ENCODE peak calls at places on chromosomes 2 and 18, in four cellular contexts. One of them, this sample, is unnamed.
A peak's percentile ranks its signal among the peaks of the same experiment; 100 is the strongest.

GRCh38 chr2:9149726-9150567 is 56.7 kb upstream of the ASAP2 start:
- DNase-seq in heart left ventricle: no peak
- DNase-seq in pancreas: no peak
- DNase-seq in AG04450: no peak
- DNase-seq in this sample: no peak

GRCh38 chr2:201980389-201980821 is 53.2 kb upstream of the FZD7 start:
- DNase-seq in heart left ventricle: no peak
- DNase-seq in AG04450: no peak
- DNase-seq in pancreas: no peak
- DNase-seq in this sample: no peak

GRCh38 chr2:128422571-128422970 is 103.9 kb upstream of the HS6ST1 start:
- DNase-seq in AG04450: peak; percentile 51
- DNase-seq in pancreas: peak; percentile 3
- DNase-seq in heart left ventricle: no peak
- DNase-seq in this sample: no peak

GRCh38 chr2:233982421-233983121 is 65.4 kb downstream of the TRPM8 start:
- DNase-seq in AG04450: peak; percentile 84
- DNase-seq in pancreas: no peak
- DNase-seq in heart left ventricle: no peak
- DNase-seq in this sample: no peak

GRCh38 chr2:72023678-72024390 is 123.8 kb downstream of the CYP26B1 start:
- DNase-seq in heart left ventricle: no peak
- DNase-seq in pancreas: no peak
- DNase-seq in AG04450: no peak
- DNase-seq in this sample: no peak

GRCh38 chr18:3037423-3037915 is 24.5 kb upstream of the LPIN2 start:
- DNase-seq in pancreas: peak; percentile 54
- DNase-seq in AG04450: peak; percentile 55
- DNase-seq in heart left ventricle: no peak
- DNase-seq in this sample: no peak

GRCh38 chr18:47558110-47558750 is 306.8 kb upstream of the SKOR2 start:
- DNase-seq in heart left ventricle: no peak
- DNase-seq in AG04450: no peak
- DNase-seq in pancreas: no peak
- DNase-seq in this sample: no peak

GRCh38 chr18:42784612-42785011 is 330.9 kb downstream of the RIT2 start:
- DNase-seq in pancreas: no peak
- DNase-seq in AG04450: no peak
- DNase-seq in heart left ventricle: no peak
- DNase-seq in this sample: no peak

GRCh38 chr2:25339791-25340339 is 1.9 kb downstream of the DNMT3A start:
- DNase-seq in pancreas: peak; percentile 69
- DNase-seq in AG04450: no peak
- DNase-seq in heart left ventricle: peak; percentile 58
- DNase-seq in this sample: peak; percentile 77

GRCh38 chr2:82795446-82795845 is 1663.6 kb downstream of the SUCLG1 start:
- DNase-seq in AG04450: no peak
- DNase-seq in pancreas: no peak
- DNase-seq in heart left ventricle: no peak
- DNase-seq in this sample: peak; percentile 69

GRCh38 chr2:236306825-236307540 is 42.8 kb upstream of the ASB18 start:
- DNase-seq in AG04450: no peak
- DNase-seq in pancreas: no peak
- DNase-seq in heart left ventricle: no peak
- DNase-seq in this sample: no peak

GRCh38 chr2:179652296-179652695 is 209.1 kb downstream of the ZNF385B start:
- DNase-seq in AG04450: no peak
- DNase-seq in pancreas: no peak
- DNase-seq in heart left ventricle: no peak
- DNase-seq in this sample: peak; percentile 19

GRCh38 chr18:32308493-32309120 is 118.8 kb downstream of the MEP1B start:
- DNase-seq in AG04450: peak; percentile 70
- DNase-seq in heart left ventricle: no peak
- DNase-seq in pancreas: no peak
- DNase-seq in this sample: no peak

GRCh38 chr2:200305797-200306718 is at the start of gene SPATS2L:
- DNase-seq in pancreas: peak; percentile 76
- DNase-seq in heart left ventricle: peak; percentile 88
- DNase-seq in AG04450: peak; percentile 78
- DNase-seq in this sample: peak; percentile 94

GRCh38 chr2:24816884-24817283 is 23.7 kb downstream of the CENPO start:
- DNase-seq in heart left ventricle: no peak
- DNase-seq in pancreas: no peak
- DNase-seq in AG04450: peak; percentile 56
- DNase-seq in this sample: no peak

GRCh38 chr2:109128466-109129355 is at the start of gene SH3RF3:
- DNase-seq in AG04450: no peak
- DNase-seq in pancreas: peak; percentile 22
- DNase-seq in heart left ventricle: peak; percentile 65
- DNase-seq in this sample: peak; percentile 49

GRCh38 chr18:79872423-79872822 is 74.7 kb downstream of the KCNG2 start:
- DNase-seq in heart left ventricle: no peak
- DNase-seq in pancreas: no peak
- DNase-seq in AG04450: no peak
- DNase-seq in this sample: no peak

GRCh38 chr18:54260376-54261072 is 8.8 kb upstream of the POLI start:
- DNase-seq in heart left ventricle: no peak
- DNase-seq in pancreas: no peak
- DNase-seq in AG04450: no peak
- DNase-seq in this sample: no peak

GRCh38 chr18:73407506-73407905 is 539.7 kb upstream of the NETO1 start:
- DNase-seq in pancreas: no peak
- DNase-seq in AG04450: no peak
- DNase-seq in heart left ventricle: peak; percentile 25
- DNase-seq in this sample: no peak

GRCh38 chr2:30959653-30960052 is 152.4 kb upstream of the CAPN13 start:
- DNase-seq in heart left ventricle: no peak
- DNase-seq in pancreas: no peak
- DNase-seq in AG04450: no peak
- DNase-seq in this sample: no peak

GRCh38 chr2:201320701-201321100 is 36.4 kb downstream of the FLACC1 start:
- DNase-seq in AG04450: no peak
- DNase-seq in pancreas: no peak
- DNase-seq in heart left ventricle: no peak
- DNase-seq in this sample: peak; percentile 67

GRCh38 chr2:178848335-178848734 is 41.1 kb upstream of the TTN start:
- DNase-seq in heart left ventricle: no peak
- DNase-seq in pancreas: no peak
- DNase-seq in AG04450: no peak
- DNase-seq in this sample: no peak

GRCh38 chr2:54088719-54089118 is 26.7 kb upstream of the ACYP2 start:
- DNase-seq in pancreas: no peak
- DNase-seq in heart left ventricle: no peak
- DNase-seq in AG04450: no peak
- DNase-seq in this sample: no peak

GRCh38 chr2:73984922-73985317 is 210 bp downstream of the TET3 start:
- DNase-seq in heart left ventricle: peak; percentile 52
- DNase-seq in pancreas: peak; percentile 60
- DNase-seq in AG04450: no peak
- DNase-seq in this sample: peak; percentile 49

GRCh38 chr2:191265311-191266170 is 20.3 kb downstream of the MYO1B start:
- DNase-seq in pancreas: no peak
- DNase-seq in AG04450: no peak
- DNase-seq in heart left ventricle: peak; percentile 70
- DNase-seq in this sample: peak; percentile 27
- H3K4me3 ChIP-seq in pancreas: no peak overlapping the region
- H3K4me3 ChIP-seq in AG04450: peak overlapping the region; percentile 20
- H3K4me3 ChIP-seq in heart left ventricle: peak overlapping the region; percentile 17
- H3K4me3 ChIP-seq in this sample: no peak overlapping the region

DNA sequence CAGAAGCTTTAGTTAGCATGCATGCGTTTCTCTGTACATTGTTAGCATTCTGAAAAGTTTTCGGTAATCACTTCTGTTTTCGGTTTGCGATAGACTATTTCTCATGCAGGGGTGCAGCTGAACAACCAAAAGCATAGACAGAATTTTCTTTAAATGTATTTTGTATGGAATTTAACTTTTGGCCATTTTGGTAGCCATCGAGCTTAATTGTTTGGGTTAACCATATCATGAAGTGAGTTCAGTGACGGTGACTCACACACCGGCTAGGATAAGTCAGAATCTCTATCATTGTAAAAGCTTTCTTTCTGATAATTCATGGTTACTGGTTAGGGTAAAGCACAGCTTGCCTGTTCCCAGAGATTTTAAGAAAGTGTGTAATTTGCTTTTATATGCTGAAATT is 107.2 kb downstream of the CD226 start:
- DNase-seq in AG04450: no peak
- DNase-seq in heart left ventricle: no peak
- DNase-seq in pancreas: no peak
- DNase-seq in this sample: no peak
- H3K4me3 ChIP-seq in AG04450: no peak overlapping the region
- H3K4me3 ChIP-seq in heart left ventricle: no peak overlapping the region
- H3K4me3 ChIP-seq in pancreas: no peak overlapping the region
- H3K4me3 ChIP-seq in this sample: no peak overlapping the region

GRCh38 chr2:119523383-119523958 is 812 bp downstream of the SCTR start:
- DNase-seq in heart left ventricle: no peak
- DNase-seq in pancreas: no peak
- DNase-seq in AG04450: no peak
- DNase-seq in this sample: no peak
- H3K4me3 ChIP-seq in heart left ventricle: peak overlapping the region; percentile 1
- H3K4me3 ChIP-seq in pancreas: peak overlapping the region; percentile 57
- H3K4me3 ChIP-seq in AG04450: no peak overlapping the region
- H3K4me3 ChIP-seq in this sample: no peak overlapping the region

GRCh38 chr2:134039912-134040581 is 213.8 kb upstream of the MGAT5 start:
- DNase-seq in AG04450: no peak
- DNase-seq in heart left ventricle: no peak
- DNase-seq in pancreas: no peak
- DNase-seq in this sample: no peak
- H3K4me3 ChIP-seq in AG04450: no peak overlapping the region
- H3K4me3 ChIP-seq in heart left ventricle: no peak overlapping the region
- H3K4me3 ChIP-seq in pancreas: no peak overlapping the region
- H3K4me3 ChIP-seq in this sample: no peak overlapping the region

DNA sequence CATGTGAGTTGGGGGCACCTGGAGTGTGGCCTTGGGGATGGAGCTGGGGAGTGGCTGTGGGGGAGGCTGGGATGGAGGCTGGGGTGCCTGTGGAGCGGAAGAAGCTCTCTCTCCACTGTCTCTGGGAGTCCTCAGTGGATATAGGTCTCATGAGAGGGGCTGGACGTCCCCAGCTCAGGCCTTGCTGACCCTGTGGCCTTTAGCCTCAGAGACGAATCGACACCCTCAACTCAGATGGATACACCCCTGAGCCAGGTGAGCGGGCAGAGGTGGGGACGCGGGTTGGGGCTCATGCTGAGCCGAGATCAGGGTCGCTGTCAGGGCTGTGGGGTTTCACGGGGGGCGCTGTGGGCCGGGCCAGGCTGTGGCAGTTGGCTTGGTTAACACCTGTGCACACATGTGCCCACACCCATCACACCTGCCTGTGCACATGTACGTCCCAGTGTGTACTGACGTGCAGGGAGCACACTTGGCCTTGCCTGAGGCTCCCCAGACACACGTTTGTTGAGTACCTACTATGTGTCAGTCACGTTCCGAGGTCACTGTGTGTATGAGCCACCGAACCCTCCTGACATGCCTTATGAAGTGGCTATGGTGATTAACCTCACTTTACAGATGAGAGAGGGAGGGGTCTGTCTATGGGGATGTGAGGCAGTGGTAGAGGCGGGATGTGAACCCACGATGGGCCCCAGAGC is 20.1 kb downstream of the ZAP70 start:
- DNase-seq in heart left ventricle: peak; percentile 17
- DNase-seq in AG04450: no peak
- DNase-seq in pancreas: no peak
- DNase-seq in this sample: no peak
- H3K4me3 ChIP-seq in heart left ventricle: no peak overlapping the region
- H3K4me3 ChIP-seq in AG04450: no peak overlapping the region
- H3K4me3 ChIP-seq in pancreas: no peak overlapping the region
- H3K4me3 ChIP-seq in this sample: no peak overlapping the region

DNA sequence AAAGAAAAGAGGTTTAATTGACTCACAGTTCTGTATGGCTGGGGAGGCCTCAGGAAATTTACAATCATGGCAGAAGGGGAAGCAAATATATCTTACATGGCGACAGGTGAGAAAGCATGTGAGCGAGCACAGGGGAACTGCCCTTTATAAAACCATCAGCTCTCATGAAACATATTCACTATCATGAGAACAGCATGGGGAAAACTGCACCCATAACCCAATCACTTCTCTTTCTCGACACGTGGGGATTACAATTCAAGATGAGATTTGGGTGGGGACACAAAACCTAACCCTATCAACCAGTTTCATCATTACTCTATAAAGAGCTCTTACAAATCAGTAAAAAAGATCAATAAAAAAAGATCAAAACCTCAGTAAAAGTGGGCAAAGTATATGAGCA is 151.2 kb downstream of the GFPT1 start:
- DNase-seq in heart left ventricle: no peak
- DNase-seq in AG04450: no peak
- DNase-seq in pancreas: no peak
- DNase-seq in this sample: no peak
- H3K4me3 ChIP-seq in heart left ventricle: no peak overlapping the region
- H3K4me3 ChIP-seq in AG04450: no peak overlapping the region
- H3K4me3 ChIP-seq in pancreas: no peak overlapping the region
- H3K4me3 ChIP-seq in this sample: no peak overlapping the region

This sample was measured in SJCRH30.